ENCODE peak calls at places on chromosomes 3 and 15, in five cellular contexts. G is AG08396, Z is brain microvascular endothelial cell, P is psoas muscle, M is mesendoderm. F is an unnamed sample.

GRCh38 chr15:76057332-76058000 is 2.3 kb upstream of the TMEM266 start:
- DNase-seq in G (peak), Z (peak), P (no peak), M (peak), F (peak)

GRCh38 chr3:170228093-170228766 is 6.0 kb downstream of the PRKCI start:
- DNase-seq in G (peak), Z (peak), P (no peak), M (no peak), F (no peak)

GRCh38 chr3:113151475-113152031 is 59.8 kb upstream of the BOC start:
- DNase-seq in G (no peak), Z (no peak), P (peak), M (no peak), F (no peak)

GRCh38 chr3:114447545-114447944 is 153.7 kb downstream of the TIGIT start:
- DNase-seq in G (no peak), Z (no peak), P (no peak), M (no peak), F (no peak)

GRCh38 chr3:39106281-39107055 is 959 bp downstream of the GORASP1 start:
- DNase-seq in G (peak), Z (peak), P (no peak), M (peak), F (peak)

GRCh38 chr3:160837394-160837975 is 81.5 kb downstream of the PPM1L start:
- DNase-seq in G (no peak), Z (no peak), P (no peak), M (no peak), F (no peak)

GRCh38 chr3:146640955-146641867 is 36.1 kb upstream of the PLSCR5 start:
- DNase-seq in G (peak), Z (peak), P (no peak), M (peak), F (no peak)

GRCh38 chr3:32376098-32376497 is 15.6 kb upstream of the CMTM7 start:
- DNase-seq in G (no peak), Z (peak), P (no peak), M (no peak), F (no peak)